ENCODE peak calls at places on chromosomes 2 and 18, in seven cellular contexts. C is left colon; Y is cardiac fibroblast; L is iris pigment epithelial cell; H is GM12878; M is T-cell; F is activated naive CD4-positive, alpha-beta T cell treated with anti-CD3 and anti-CD28 coated beads for 36 hours. S is an unnamed sample.
A peak's percentile ranks its signal among the peaks of the same experiment; 100 is the strongest.

GRCh38 chr2:56077352-56077915 is 106.4 kb upstream of the CCDC85A start:
- DNase-seq in C (no peak), Y (peak; percentile 16), L (peak; percentile 24), H (no peak), M (no peak), F (peak; percentile 29), S (peak; percentile 16)

GRCh38 chr2:464562-465309 is 176.8 kb upstream of the ALKAL2 start:
- DNase-seq in C (no peak), Y (no peak), L (no peak), H (no peak), M (no peak), F (no peak), S (no peak)

GRCh38 chr18:51417643-51418483 is 220.4 kb upstream of the MEX3C start:
- DNase-seq in C (no peak), Y (no peak), L (no peak), H (no peak), M (no peak), F (no peak), S (no peak)

GRCh38 chr18:48032876-48033769 is 102.7 kb upstream of the SMAD2 start:
- DNase-seq in C (peak; percentile 17), Y (peak; percentile 44), L (peak; percentile 79), H (no peak), M (no peak), F (no peak), S (no peak)

GRCh38 chr18:34871435-34871834 is 161.3 kb downstream of the DTNA start:
- DNase-seq in C (no peak), Y (peak; percentile 3), L (no peak), H (no peak), M (no peak), F (peak; percentile 21), S (no peak)

GRCh38 chr2:20414806-20415205 is 32.1 kb upstream of the RHOB start:
- DNase-seq in C (no peak), Y (no peak), L (no peak), H (no peak), M (no peak), F (no peak), S (no peak)

GRCh38 chr2:230925879-230926765 is 1.1 kb upstream of the GPR55 start:
- DNase-seq in C (no peak), Y (no peak), L (no peak), H (peak; percentile 70), M (no peak), F (peak; percentile 84), S (no peak)

GRCh38 chr18:70322928-70323327 is 34.1 kb downstream of the SOCS6 start:
- DNase-seq in C (no peak), Y (peak; percentile 50), L (peak; percentile 81), H (no peak), M (no peak), F (no peak), S (no peak)

GRCh38 chr2:42792087-42792582 is 248 bp downstream of the HAAO start:
- DNase-seq in C (no peak), Y (no peak), L (no peak), H (no peak), M (no peak), F (peak; percentile 28), S (no peak)

GRCh38 chr2:27378096-27378808 is 2.3 kb downstream of the ZNF513 start:
- DNase-seq in C (no peak), Y (peak; percentile 30), L (no peak), H (no peak), M (no peak), F (no peak), S (no peak)

GRCh38 chr2:142734770-142735169 is 142.7 kb upstream of the KYNU start:
- DNase-seq in C (no peak), Y (no peak), L (peak; percentile 14), H (no peak), M (no peak), F (no peak), S (no peak)

GRCh38 chr2:64841462-64841861 is 147.7 kb upstream of the SLC1A4 start:
- DNase-seq in C (no peak), Y (no peak), L (no peak), H (no peak), M (no peak), F (no peak), S (no peak)

GRCh38 chr2:121088251-121089004 is 196.6 kb downstream of the TFCP2L1 start:
- DNase-seq in C (no peak), Y (peak; percentile 87), L (no peak), H (no peak), M (no peak), F (no peak), S (no peak)

GRCh38 chr18:35521133-35521532 is 23.4 kb upstream of the INO80C start:
- DNase-seq in C (no peak), Y (no peak), L (no peak), H (no peak), M (no peak), F (no peak), S (no peak)

GRCh38 chr2:73087311-73087710 is 15.8 kb upstream of the SFXN5 start:
- DNase-seq in C (no peak), Y (no peak), L (no peak), H (no peak), M (no peak), F (no peak), S (no peak)

S was measured in G401.